ENCODE peak calls at places on chromosome 1, in four cellular contexts. Q is uterus; U is naive thymus-derived CD4-positive, alpha-beta T cell; H is transverse colon. N is an unnamed sample. For H3K36me3, the result is how much of the 10 kb centered on the place peaks cover.

GRCh38 chr1:78340006-78340405 is 150.8 kb upstream of the PTGFR start:
- DNase-seq in H (no peak), Q (no peak), U (no peak), N (no peak)

GRCh38 chr1:233959089-233959488 is 54.6 kb downstream of the SLC35F3 start:
- DNase-seq in U (no peak), Q (no peak), H (no peak), N (no peak)

GRCh38 chr1:228149341-228150020 is at the start of gene GJC2:
- DNase-seq in U (no peak), H (peak), Q (peak), N (peak)

GRCh38 chr1:210764536-210764935 is 369.4 kb downstream of the KCNH1 start:
- DNase-seq in H (no peak), Q (no peak), U (no peak), N (no peak)

GRCh38 chr1:26358411-26359384 is 4.8 kb upstream of the CRYBG2 start:
- DNase-seq in H (peak), U (no peak), Q (no peak), N (no peak)

GRCh38 chr1:1619917-1620361 is 4.6 kb downstream of the MIB2 start:
- DNase-seq in Q (no peak), H (no peak), U (no peak), N (no peak)

GRCh38 chr1:156639601-156640101 is 2.3 kb upstream of the BCAN start:
- DNase-seq in Q (no peak), U (no peak), H (no peak), N (no peak)

GRCh38 chr1:182147136-182147815 is 85.8 kb upstream of the ZNF648 start:
- DNase-seq in U (no peak), Q (no peak), H (peak), N (peak)

GRCh38 chr1:149846600-149847466 is 52.5 kb upstream of the BOLA1 start:
- DNase-seq in Q (no peak), H (no peak), U (no peak), N (no peak)

GRCh38 chr1:175232335-175232734 is 39.8 kb upstream of the KIAA0040 start:
- DNase-seq in Q (no peak), H (no peak), U (no peak), N (no peak)

GRCh38 chr1:29145739-29146437 is 22.2 kb upstream of the TMEM200B start:
- DNase-seq in H (no peak), U (no peak), Q (no peak), N (peak)

GRCh38 chr1:245748246-245748645 is 593.5 kb downstream of the KIF26B start:
- DNase-seq in Q (no peak), H (no peak), U (no peak), N (no peak)

GRCh38 chr1:109912214-109912861 is 1.7 kb downstream of the CSF1 start:
- DNase-seq in Q (no peak), H (no peak), U (no peak), N (no peak)

GRCh38 chr1:209154916-209155315 is 428.6 kb upstream of the CAMK1G start:
- DNase-seq in U (no peak), H (no peak), Q (no peak), N (no peak)

DNA sequence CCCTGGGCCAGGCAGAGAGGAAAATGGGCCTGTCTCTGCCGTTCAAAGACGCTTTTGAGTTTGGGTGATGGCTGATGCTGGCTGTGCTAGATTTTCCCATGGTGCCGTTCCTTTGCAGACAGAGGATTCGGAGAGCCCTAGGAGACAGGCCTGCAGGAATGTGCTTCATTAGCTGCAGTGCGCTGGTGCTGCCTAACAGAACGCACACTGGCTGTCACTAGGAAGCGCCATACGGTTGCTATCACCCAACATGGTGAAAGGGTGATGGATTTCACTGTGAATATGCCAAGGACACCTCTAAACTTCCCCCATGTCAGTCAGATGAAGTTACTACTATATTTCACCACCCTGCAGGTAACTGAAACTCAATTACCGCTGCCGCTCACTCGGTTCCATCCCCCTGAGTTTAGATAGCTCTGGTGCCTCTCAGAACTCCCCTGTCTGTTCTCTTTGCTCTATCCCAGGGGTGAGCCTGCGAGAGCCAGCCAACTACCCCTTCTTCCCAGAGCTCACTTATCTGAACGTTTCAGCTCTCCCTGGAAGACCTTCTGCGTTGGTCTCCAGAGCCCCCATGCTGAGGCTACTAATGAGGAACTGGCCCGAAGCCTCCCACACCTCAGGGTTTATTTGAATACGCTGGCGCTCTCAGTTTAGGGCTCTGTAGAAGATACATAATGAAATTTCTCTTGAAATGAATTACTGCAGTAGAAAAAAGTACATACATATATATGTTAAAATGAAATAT is 43.3 kb downstream of the TCEANC2 start:
- DNase-seq in H (no peak), U (no peak), Q (no peak), N (no peak)
- H3K27ac ChIP-seq in H (no peak), U (no peak), Q (no peak), N (peak)

DNA sequence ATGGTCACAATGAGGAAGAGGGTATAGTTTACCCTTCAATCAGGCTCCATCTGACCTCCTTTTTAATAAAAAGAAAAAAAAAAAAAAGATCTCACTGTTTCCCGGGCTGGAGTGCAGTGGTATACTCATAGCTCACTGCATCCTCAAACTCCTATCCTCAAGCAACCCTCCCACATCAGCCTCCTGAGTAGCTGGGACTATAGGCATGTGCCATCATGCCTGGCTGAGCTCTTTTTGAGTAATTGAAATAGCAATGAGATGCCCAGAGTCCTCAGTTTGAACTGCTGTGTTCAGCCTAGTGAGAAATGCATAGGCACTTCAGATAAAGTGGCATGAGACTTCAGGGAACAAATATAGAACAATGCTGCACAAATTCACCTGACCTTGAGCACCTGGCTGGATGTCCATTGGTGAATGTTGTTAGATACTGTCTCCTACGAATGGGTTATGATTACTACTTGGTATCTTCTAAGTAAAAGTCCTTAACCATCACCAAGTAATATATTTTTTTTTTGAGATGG is 67.6 kb downstream of the NR5A2 start:
- DNase-seq in H (no peak), Q (no peak), U (no peak), N (no peak)
- H3K36me3 ChIP-seq in H (under half), Q (under half), U (under half), N (under half)

GRCh38 chr1:21570528-21570875 is 61.3 kb downstream of the ALPL start:
- DNase-seq in H (no peak), Q (no peak), U (no peak), N (no peak)
- H3K27ac ChIP-seq in H (no peak), Q (no peak), U (no peak), N (no peak)

GRCh38 chr1:183550915-183551314 is 39.3 kb downstream of the NCF2 start:
- DNase-seq in U (no peak), H (no peak), Q (no peak), N (no peak)
- H3K36me3 ChIP-seq in U (half or more), H (under half), Q (under half), N (half or more)

GRCh38 chr1:229254910-229255541 is 15.9 kb upstream of the RAB4A start:
- DNase-seq in H (no peak), Q (no peak), U (no peak), N (no peak)
- H3K27ac ChIP-seq in H (no peak), Q (no peak), U (peak), N (no peak)

DNA sequence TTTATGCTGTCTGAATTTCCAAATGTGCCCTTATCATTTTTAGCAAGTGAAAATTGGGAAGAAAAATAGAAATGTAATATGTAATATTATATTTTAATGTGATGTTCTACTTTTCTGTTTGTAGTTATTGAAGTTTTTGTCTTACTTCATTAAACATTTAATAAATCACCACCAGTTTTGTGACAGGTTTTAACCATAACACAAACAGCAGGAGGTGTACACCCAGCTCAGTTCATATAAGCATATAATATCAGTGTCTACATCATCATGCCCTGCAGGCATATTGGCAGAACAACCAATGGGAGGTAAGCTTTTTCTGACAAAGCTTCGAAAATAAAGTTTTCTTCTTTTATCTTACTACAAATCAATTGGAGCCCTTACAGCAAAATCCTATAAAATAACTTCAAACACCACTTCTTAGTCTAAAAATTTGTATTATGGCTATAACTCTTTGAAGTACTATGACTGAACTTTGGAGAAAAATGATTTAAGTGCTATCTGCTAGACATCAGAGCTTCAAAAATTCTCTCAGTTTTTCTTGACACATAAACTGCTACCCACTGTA is 236.7 kb downstream of the BARHL2 start:
- DNase-seq in Q (no peak), H (no peak), U (no peak), N (no peak)
- H3K36me3 ChIP-seq in Q (under half), H (under half), U (under half), N (under half)

DNA sequence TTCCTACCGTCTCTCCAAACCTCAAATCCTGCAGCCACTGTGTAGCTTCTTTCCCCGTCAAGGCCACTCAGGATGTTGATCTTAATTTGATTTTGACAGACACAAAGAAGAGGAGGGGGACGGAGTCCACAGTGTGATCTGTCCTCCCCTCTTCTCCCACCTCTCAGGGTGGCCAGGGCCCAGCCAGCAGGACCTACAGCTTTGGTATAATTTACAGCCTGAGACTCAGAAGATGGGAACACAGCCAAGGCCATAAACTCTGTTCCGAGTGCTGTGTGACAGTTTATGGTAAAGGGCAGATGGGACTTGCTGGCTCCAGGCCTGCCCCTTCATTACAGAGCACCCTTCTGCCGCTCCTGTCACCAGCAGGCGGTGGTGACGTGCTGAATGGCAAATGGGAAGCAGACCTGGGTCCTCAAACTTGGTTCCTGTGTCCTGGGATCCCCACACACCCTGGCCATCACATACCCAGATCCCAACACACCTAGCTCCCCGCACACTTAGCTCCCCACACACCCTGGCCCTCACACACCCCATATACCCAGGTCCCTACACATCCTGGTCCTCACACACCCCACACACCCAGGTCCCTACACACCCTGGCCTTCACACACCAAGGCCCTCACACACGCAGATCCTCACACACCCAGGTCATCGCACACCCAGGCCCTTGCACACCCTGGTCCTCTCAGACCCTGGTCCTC is 71.7 kb downstream of the CD2 start:
- DNase-seq in Q (no peak), U (no peak), H (peak), N (no peak)
- H3K27ac ChIP-seq in Q (peak), U (no peak), H (peak), N (no peak)

GRCh38 chr1:21734526-21734925 is 48.4 kb downstream of the USP48 start:
- DNase-seq in Q (no peak), U (no peak), H (no peak), N (no peak)
- H3K36me3 ChIP-seq in Q (under half), U (half or more), H (under half), N (under half)